ENCODE peak calls at places on chromosomes 13 and 19, in four cellular contexts. H is fibroblast of lung, T is neural progenitor cell, V is GM23338. C is an unnamed sample.

GRCh38 chr13:110113284-110113764 is 193.6 kb downstream of the COL4A1 start:
- DNase-seq in H (no peak), T (no peak), V (no peak), C (no peak)

GRCh38 chr19:12611361-12611699 is 610 bp downstream of the ZNF791 start:
- DNase-seq in H (peak; percentile 73), T (peak; percentile 82), V (peak; percentile 72), C (peak; percentile 89)

GRCh38 chr13:96958286-96958891 is 35.9 kb downstream of the OXGR1 start:
- DNase-seq in H (peak; percentile 40), T (peak; percentile 64), V (peak; percentile 84), C (peak; percentile 76)

GRCh38 chr13:94952787-94953186 is 240.4 kb upstream of the SOX21 start:
- DNase-seq in H (no peak), T (no peak), V (no peak), C (no peak)

GRCh38 chr13:110334256-110334655 is 27.2 kb downstream of the COL4A2 start:
- DNase-seq in H (no peak), T (no peak), V (no peak), C (no peak)

GRCh38 chr19:42316223-42317211 is 3.4 kb downstream of the TMEM145 start:
- DNase-seq in H (peak; percentile 21), T (no peak), V (no peak), C (no peak)

GRCh38 chr13:30880756-30881155 is 25.3 kb upstream of the MEDAG start:
- DNase-seq in H (peak; percentile 99), T (no peak), V (no peak), C (peak; percentile 57)

GRCh38 chr13:28611021-28611420 is 47.9 kb upstream of the POMP start:
- DNase-seq in H (peak; percentile 12), T (no peak), V (no peak), C (no peak)

GRCh38 chr13:48233097-48233885 is at the start of gene ITM2B:
- DNase-seq in H (peak; percentile 69), T (peak; percentile 91), V (peak; percentile 81), C (peak; percentile 91)

GRCh38 chr19:35265126-35265995 is 3.4 kb upstream of the USF2 start:
- DNase-seq in H (no peak), T (no peak), V (no peak), C (no peak)

GRCh38 chr19:17420267-17420924 is 549 bp downstream of the MVB12A start:
- DNase-seq in H (no peak), T (peak; percentile 77), V (peak; percentile 68), C (peak; percentile 46)

GRCh38 chr19:15371119-15371518 is 8.5 kb downstream of the AKAP8 start:
- DNase-seq in H (no peak), T (no peak), V (no peak), C (no peak)
- H4K20me1 ChIP-seq in H (no peaks in the 10 kb centered on the region), T (peaks cover 39% of the 10 kb centered on the region), V (peaks cover 16% of the 10 kb centered on the region), C (peaks cover 33% of the 10 kb centered on the region)

GRCh38 chr19:48329167-48329891 is 4.0 kb downstream of the EMP3 start:
- DNase-seq in H (peak; percentile 47), T (no peak), V (peak; percentile 85), C (peak; percentile 73)
- H3K4me3 ChIP-seq in H (peak overlapping the region; percentile 2), T (no peak overlapping the region), V (peak overlapping the region; percentile 69), C (no peak overlapping the region)

GRCh38 chr19:1151037-1151716 is 22.9 kb downstream of the SBNO2 start:
- DNase-seq in H (no peak), T (no peak), V (no peak), C (no peak)
- H3K4me1 ChIP-seq in H (peaks cover 23% of the 10 kb centered on the region), T (peaks cover 3% of the 10 kb centered on the region), V (peaks cover 15% of the 10 kb centered on the region), C (peaks cover 9% of the 10 kb centered on the region)

DNA sequence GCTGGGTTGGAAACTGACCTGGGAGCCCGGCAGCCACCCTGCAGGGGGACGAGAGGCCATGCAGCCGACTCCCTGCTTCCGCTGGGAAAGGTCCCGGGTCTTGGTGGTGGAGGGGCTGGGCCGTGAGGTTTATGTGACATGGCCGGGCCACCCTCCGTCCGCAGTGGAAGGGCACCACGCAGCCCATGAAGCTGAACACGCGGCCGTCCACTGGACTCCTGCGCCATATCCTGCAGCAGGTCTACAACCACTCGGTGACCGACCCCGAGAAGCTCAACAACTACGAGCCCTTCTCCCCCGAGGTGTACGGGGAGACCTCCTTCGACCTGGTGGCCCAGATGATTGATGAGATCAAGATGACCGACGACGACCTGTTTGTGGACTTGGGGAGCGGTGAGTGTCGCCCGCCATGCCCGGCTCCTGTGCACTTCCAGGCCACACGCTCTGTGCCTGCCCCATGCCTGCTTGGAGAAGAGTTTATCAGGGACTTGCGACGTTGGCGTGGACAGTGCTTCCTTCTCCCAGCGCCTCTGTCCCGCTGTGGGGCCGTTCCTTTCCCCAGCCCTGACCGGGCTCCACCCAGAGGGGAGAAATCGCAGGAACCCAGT is 27.2 kb downstream of the DOT1L start:
- DNase-seq in H (no peak), T (no peak), V (no peak), C (no peak)
- H4K20me1 ChIP-seq in H (no peaks in the 10 kb centered on the region), T (peaks cover 29% of the 10 kb centered on the region), V (no peaks in the 10 kb centered on the region), C (no peaks in the 10 kb centered on the region)

DNA sequence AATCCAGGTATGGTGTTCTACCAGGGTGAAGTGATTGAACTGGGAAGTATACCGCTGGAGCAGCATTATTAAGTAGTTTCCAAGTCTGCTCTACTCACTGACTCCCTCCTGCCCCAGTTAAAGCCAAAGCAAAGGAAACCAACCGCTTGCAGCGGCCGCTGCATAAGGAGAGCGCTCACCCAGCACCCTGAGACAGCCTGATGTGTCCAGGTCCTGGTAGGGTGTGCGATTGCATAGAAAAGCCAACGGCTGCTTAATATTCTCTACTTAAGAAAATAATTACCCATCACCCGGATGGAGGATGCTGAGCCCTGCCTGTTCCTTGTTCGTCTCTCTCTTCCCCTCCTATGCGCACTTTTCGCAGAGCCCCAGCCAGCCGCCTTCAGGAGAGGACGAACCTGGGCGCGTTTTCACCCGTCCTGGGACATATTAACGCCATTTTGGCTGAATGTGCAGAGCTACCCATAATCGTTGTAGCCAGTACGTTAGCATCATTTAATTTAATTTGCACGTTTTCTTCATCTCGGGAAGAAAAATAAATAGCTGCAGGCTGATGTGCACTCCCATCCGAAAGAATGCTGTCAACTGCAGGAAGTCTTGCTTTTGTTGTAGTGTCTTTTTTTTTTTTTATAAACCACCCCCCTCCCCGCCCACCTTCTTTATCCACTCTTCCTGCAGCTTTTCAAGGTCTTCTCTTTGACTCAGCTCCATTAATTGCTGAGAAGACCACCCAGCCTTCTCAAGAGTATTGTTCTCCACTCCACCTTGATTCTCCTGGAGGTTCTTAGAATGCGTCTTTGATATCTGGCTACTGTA is 214.4 kb downstream of the TEX29 start:
- DNase-seq in H (no peak), T (peak; percentile 61), V (peak; percentile 57), C (no peak)
- H3K4me3 ChIP-seq in H (no peak overlapping the region), T (peak overlapping the region; percentile 34), V (peak overlapping the region; percentile 53), C (no peak overlapping the region)

DNA sequence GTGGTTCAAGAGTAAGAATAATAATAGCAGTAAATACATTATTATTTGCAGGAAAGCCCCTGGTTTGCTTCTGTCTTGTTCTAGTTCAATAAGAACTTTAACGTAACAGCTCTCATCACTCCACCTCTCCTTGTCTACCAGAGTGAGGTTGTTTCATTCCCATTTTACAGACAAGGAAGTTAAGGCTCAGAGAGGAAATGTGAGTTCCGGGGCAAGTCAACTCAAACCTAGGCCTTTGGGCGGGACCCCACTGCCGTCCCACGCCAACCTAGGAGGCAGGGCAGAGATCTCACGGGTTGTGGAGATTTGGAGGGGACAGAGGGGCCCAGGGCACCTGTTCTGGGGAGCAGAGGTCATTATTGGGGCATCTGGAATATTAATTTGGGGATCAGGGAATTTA is 1.5 kb downstream of the MAP4K1 start:
- DNase-seq in H (no peak), T (no peak), V (no peak), C (no peak)
- H3K4me1 ChIP-seq in H (peaks cover 12% of the 10 kb centered on the region), T (peaks cover 10% of the 10 kb centered on the region), V (peaks cover 9% of the 10 kb centered on the region), C (no peaks in the 10 kb centered on the region)

DNA sequence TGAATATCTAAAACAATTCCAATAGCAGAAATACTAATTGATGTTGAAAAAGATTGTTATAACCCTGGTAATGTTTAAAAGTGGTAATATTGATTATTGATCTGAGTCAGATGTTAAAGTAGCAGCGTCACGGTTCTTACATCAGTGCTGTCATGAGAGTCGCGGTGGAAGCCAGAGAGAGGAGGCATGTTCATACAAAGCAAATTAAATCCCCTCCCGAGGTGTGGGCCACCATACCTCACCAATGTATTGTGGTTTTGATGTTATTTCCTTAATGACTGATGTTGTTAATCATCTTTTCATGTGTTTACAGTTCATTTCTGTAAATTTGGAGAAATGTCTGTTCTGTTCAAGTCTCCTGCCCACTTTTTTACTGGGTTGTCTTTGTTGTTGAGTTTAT is 11.2 kb downstream of the ZNF317 start:
- DNase-seq in H (no peak), T (no peak), V (no peak), C (no peak)
- H4K20me1 ChIP-seq in H (no peaks in the 10 kb centered on the region), T (no peaks in the 10 kb centered on the region), V (peaks cover 40% of the 10 kb centered on the region), C (no peaks in the 10 kb centered on the region)

GRCh38 chr13:38687246-38688229 is 661 bp downstream of the FREM2 start:
- DNase-seq in H (peak; percentile 2), T (peak; percentile 68), V (peak; percentile 69), C (peak; percentile 53)
- H3K4me3 ChIP-seq in H (peak overlapping the region; percentile 43), T (peak overlapping the region; percentile 78), V (peak overlapping the region; percentile 57), C (peak overlapping the region; percentile 67)

C was measured in hepatocyte.